ENCODE peak calls at places on chromosomes 13 and 19, in eight cellular contexts. Z, W, D, C, I, X, O and E are unnamed samples.

GRCh38 chr13:95497307-95497943 is 55.1 kb upstream of the CLDN10 start:
- DNase-seq in X (no peak), Z (no peak), W (peak; percentile 8), C (no peak), O (no peak), I (no peak), D (no peak), E (no peak)

GRCh38 chr13:111883571-111884343 is 183.2 kb upstream of the SOX1 start:
- DNase-seq in W (no peak), I (no peak), X (no peak), Z (no peak), O (no peak), D (no peak), C (no peak), E (no peak)

GRCh38 chr13:30681489-30682242 is 53.7 kb upstream of the ALOX5AP start:
- DNase-seq in X (no peak), I (no peak), O (peak; percentile 74), D (peak; percentile 7), W (no peak), C (no peak), Z (no peak), E (no peak)

GRCh38 chr13:100604909-100605308 is 16.3 kb upstream of the GGACT start:
- DNase-seq in W (no peak), C (no peak), O (no peak), D (no peak), Z (no peak), X (no peak), I (no peak), E (no peak)

GRCh38 chr19:30360378-30361106 is 11.6 kb upstream of the ZNF536 start:
- DNase-seq in W (no peak), D (no peak), I (no peak), Z (no peak), O (no peak), C (no peak), X (no peak), E (no peak)

GRCh38 chr19:7434391-7434790 is 54.4 kb downstream of the PEX11G start:
- DNase-seq in I (no peak), O (no peak), Z (no peak), D (no peak), C (no peak), W (no peak), X (no peak), E (no peak)

GRCh38 chr19:55340144-55340783 is 588 bp downstream of the KMT5C start:
- DNase-seq in D (no peak), C (peak; percentile 10), I (no peak), W (no peak), X (no peak), Z (peak; percentile 73), O (no peak), E (no peak)

GRCh38 chr19:2478756-2479555 is 3.0 kb downstream of the GADD45B start:
- DNase-seq in X (peak; percentile 66), C (peak; percentile 67), D (peak; percentile 66), I (peak; percentile 52), W (no peak), Z (peak; percentile 58), O (peak; percentile 82), E (no peak)

GRCh38 chr19:18514800-18515682 is 6.8 kb downstream of the ELL start:
- DNase-seq in C (peak; percentile 20), X (no peak), D (no peak), W (no peak), O (peak; percentile 90), I (no peak), Z (peak; percentile 64), E (no peak)

GRCh38 chr19:42683917-42684513 is 56.3 kb downstream of the PSG3 start:
- DNase-seq in X (peak; percentile 30), O (peak; percentile 50), W (no peak), I (no peak), C (no peak), D (no peak), Z (peak; percentile 63), E (no peak)

GRCh38 chr19:46875657-46876056 is 14.9 kb downstream of the ARHGAP35 start:
- DNase-seq in C (no peak), I (no peak), W (no peak), O (no peak), X (no peak), Z (no peak), D (no peak), E (no peak)

GRCh38 chr19:47860602-47861297 is 1.7 kb downstream of the TPRX2 start:
- DNase-seq in I (no peak), D (no peak), C (no peak), X (no peak), W (no peak), O (no peak), Z (no peak), E (no peak)

GRCh38 chr19:45577111-45577905 is 7.3 kb downstream of the OPA3 start:
- DNase-seq in W (no peak), D (peak; percentile 52), Z (peak; percentile 91), O (peak; percentile 87), C (no peak), X (no peak), I (no peak), E (no peak)

GRCh38 chr19:4547303-4548237 is 7.7 kb upstream of the LRG1 start:
- DNase-seq in D (no peak), W (no peak), O (peak; percentile 29), X (no peak), Z (peak; percentile 59), I (no peak), C (no peak), E (no peak)

GRCh38 chr19:11018179-11018578 is 57.3 kb downstream of the SMARCA4 start:
- DNase-seq in Z (no peak), X (no peak), C (no peak), O (no peak), I (no peak), W (no peak), D (peak; percentile 39), E (no peak)

GRCh38 chr13:70756088-70756487 is 647.8 kb upstream of the KLHL1 start:
- DNase-seq in O (no peak), W (no peak), I (no peak), X (no peak), C (no peak), Z (no peak), D (no peak), E (no peak)

GRCh38 chr19:3292958-3293529 is 68.6 kb downstream of the CELF5 start:
- DNase-seq in W (no peak), O (no peak), X (no peak), I (no peak), C (no peak), Z (no peak), D (no peak), E (no peak)

GRCh38 chr19:30731596-30731995 is 359.4 kb downstream of the ZNF536 start:
- DNase-seq in C (no peak), D (no peak), O (no peak), X (no peak), W (no peak), Z (no peak), I (no peak), E (no peak)